ENCODE peak calls at places on chromosomes 4 and X, in eight cellular contexts. One of them, this sample, is unnamed.
A peak's percentile ranks its signal among the peaks of the same experiment; 100 is the strongest.

GRCh38 chrX:31663172-31663571 is 591.3 kb upstream of the FTHL17 start:
- ATAC-seq in Right ventricle myocardium superior: no peak
- ATAC-seq in aorta: no peak
- ATAC-seq in CD4-positive, alpha-beta T cell: no peak
- ATAC-seq in CD8-positive, alpha-beta T cell: no peak
- ATAC-seq in stimulated activated naive CD8-positive, alpha-beta T cell treated with anti-CD3 and anti-CD28 coated beads, Interleukin-15, Interleukin-2, amounts not matched to agents 100 U/mL and 50 U/mL, for 24 hours: no peak
- ATAC-seq in sciatic nerve: no peak
- ATAC-seq in A549: no peak
- ATAC-seq in this sample: no peak

GRCh38 chr4:111982089-111982488 is 163.2 kb upstream of the FAM241A start:
- ATAC-seq in Right ventricle myocardium superior: no peak
- ATAC-seq in aorta: no peak
- ATAC-seq in CD4-positive, alpha-beta T cell: no peak
- ATAC-seq in CD8-positive, alpha-beta T cell: no peak
- ATAC-seq in stimulated activated naive CD8-positive, alpha-beta T cell treated with anti-CD3 and anti-CD28 coated beads, Interleukin-15, Interleukin-2, amounts not matched to agents 100 U/mL and 50 U/mL, for 24 hours: no peak
- ATAC-seq in sciatic nerve: no peak
- ATAC-seq in A549: no peak
- ATAC-seq in this sample: no peak

GRCh38 chr4:99202536-99202935 is 16.5 kb downstream of the ADH6 start:
- ATAC-seq in Right ventricle myocardium superior: peak; percentile 86
- ATAC-seq in aorta: peak; percentile 81
- ATAC-seq in CD4-positive, alpha-beta T cell: no peak
- ATAC-seq in CD8-positive, alpha-beta T cell: no peak
- ATAC-seq in stimulated activated naive CD8-positive, alpha-beta T cell treated with anti-CD3 and anti-CD28 coated beads, Interleukin-15, Interleukin-2, amounts not matched to agents 100 U/mL and 50 U/mL, for 24 hours: no peak
- ATAC-seq in sciatic nerve: peak; percentile 93
- ATAC-seq in A549: no peak
- ATAC-seq in this sample: peak; percentile 88

GRCh38 chr4:80077639-80078038 is 4.6 kb upstream of the ANTXR2 start:
- ATAC-seq in Right ventricle myocardium superior: no peak
- ATAC-seq in aorta: no peak
- ATAC-seq in CD4-positive, alpha-beta T cell: peak; percentile 11
- ATAC-seq in CD8-positive, alpha-beta T cell: peak; percentile 13
- ATAC-seq in stimulated activated naive CD8-positive, alpha-beta T cell treated with anti-CD3 and anti-CD28 coated beads, Interleukin-15, Interleukin-2, amounts not matched to agents 100 U/mL and 50 U/mL, for 24 hours: peak; percentile 62
- ATAC-seq in sciatic nerve: no peak
- ATAC-seq in A549: no peak
- ATAC-seq in this sample: no peak

GRCh38 chr4:152010680-152011079 is 249.9 kb upstream of the GATB start:
- ATAC-seq in Right ventricle myocardium superior: no peak
- ATAC-seq in aorta: no peak
- ATAC-seq in CD4-positive, alpha-beta T cell: peak; percentile 93
- ATAC-seq in CD8-positive, alpha-beta T cell: peak; percentile 79
- ATAC-seq in stimulated activated naive CD8-positive, alpha-beta T cell treated with anti-CD3 and anti-CD28 coated beads, Interleukin-15, Interleukin-2, amounts not matched to agents 100 U/mL and 50 U/mL, for 24 hours: no peak
- ATAC-seq in sciatic nerve: no peak
- ATAC-seq in A549: no peak
- ATAC-seq in this sample: no peak

GRCh38 chr4:26207631-26208030 is 113.2 kb upstream of the RBPJ start:
- ATAC-seq in Right ventricle myocardium superior: no peak
- ATAC-seq in aorta: no peak
- ATAC-seq in CD4-positive, alpha-beta T cell: no peak
- ATAC-seq in CD8-positive, alpha-beta T cell: no peak
- ATAC-seq in stimulated activated naive CD8-positive, alpha-beta T cell treated with anti-CD3 and anti-CD28 coated beads, Interleukin-15, Interleukin-2, amounts not matched to agents 100 U/mL and 50 U/mL, for 24 hours: no peak
- ATAC-seq in sciatic nerve: no peak
- ATAC-seq in A549: no peak
- ATAC-seq in this sample: no peak

GRCh38 chr4:143250617-143251016 is 65.9 kb downstream of the USP38 start:
- ATAC-seq in Right ventricle myocardium superior: no peak
- ATAC-seq in aorta: no peak
- ATAC-seq in CD4-positive, alpha-beta T cell: no peak
- ATAC-seq in CD8-positive, alpha-beta T cell: no peak
- ATAC-seq in stimulated activated naive CD8-positive, alpha-beta T cell treated with anti-CD3 and anti-CD28 coated beads, Interleukin-15, Interleukin-2, amounts not matched to agents 100 U/mL and 50 U/mL, for 24 hours: no peak
- ATAC-seq in sciatic nerve: no peak
- ATAC-seq in A549: no peak
- ATAC-seq in this sample: no peak

GRCh38 chr4:4837921-4838601 is 21.4 kb upstream of the MSX1 start:
- ATAC-seq in Right ventricle myocardium superior: no peak
- ATAC-seq in aorta: no peak
- ATAC-seq in CD4-positive, alpha-beta T cell: no peak
- ATAC-seq in CD8-positive, alpha-beta T cell: no peak
- ATAC-seq in stimulated activated naive CD8-positive, alpha-beta T cell treated with anti-CD3 and anti-CD28 coated beads, Interleukin-15, Interleukin-2, amounts not matched to agents 100 U/mL and 50 U/mL, for 24 hours: no peak
- ATAC-seq in sciatic nerve: no peak
- ATAC-seq in A549: no peak
- ATAC-seq in this sample: no peak

GRCh38 chr4:143626134-143626859 is 74.2 kb downstream of the FREM3 start:
- ATAC-seq in Right ventricle myocardium superior: peak; percentile 99
- ATAC-seq in aorta: peak; percentile 92
- ATAC-seq in CD4-positive, alpha-beta T cell: no peak
- ATAC-seq in CD8-positive, alpha-beta T cell: no peak
- ATAC-seq in stimulated activated naive CD8-positive, alpha-beta T cell treated with anti-CD3 and anti-CD28 coated beads, Interleukin-15, Interleukin-2, amounts not matched to agents 100 U/mL and 50 U/mL, for 24 hours: no peak
- ATAC-seq in sciatic nerve: peak; percentile 99
- ATAC-seq in A549: no peak
- ATAC-seq in this sample: peak; percentile 93

GRCh38 chr4:87060957-87061356 is 126.1 kb downstream of the AFF1 start:
- ATAC-seq in Right ventricle myocardium superior: peak; percentile 7
- ATAC-seq in aorta: no peak
- ATAC-seq in CD4-positive, alpha-beta T cell: peak; percentile 57
- ATAC-seq in CD8-positive, alpha-beta T cell: no peak
- ATAC-seq in stimulated activated naive CD8-positive, alpha-beta T cell treated with anti-CD3 and anti-CD28 coated beads, Interleukin-15, Interleukin-2, amounts not matched to agents 100 U/mL and 50 U/mL, for 24 hours: peak; percentile 47
- ATAC-seq in sciatic nerve: no peak
- ATAC-seq in A549: no peak
- ATAC-seq in this sample: no peak

GRCh38 chr4:178745203-178745602 is 1303.0 kb upstream of the AGA start:
- ATAC-seq in Right ventricle myocardium superior: no peak
- ATAC-seq in aorta: no peak
- ATAC-seq in CD4-positive, alpha-beta T cell: no peak
- ATAC-seq in CD8-positive, alpha-beta T cell: no peak
- ATAC-seq in stimulated activated naive CD8-positive, alpha-beta T cell treated with anti-CD3 and anti-CD28 coated beads, Interleukin-15, Interleukin-2, amounts not matched to agents 100 U/mL and 50 U/mL, for 24 hours: no peak
- ATAC-seq in sciatic nerve: no peak
- ATAC-seq in A549: no peak
- ATAC-seq in this sample: no peak

GRCh38 chr4:146340798-146341197 is 126.5 kb downstream of the REELD1 start:
- ATAC-seq in Right ventricle myocardium superior: no peak
- ATAC-seq in aorta: no peak
- ATAC-seq in CD4-positive, alpha-beta T cell: no peak
- ATAC-seq in CD8-positive, alpha-beta T cell: no peak
- ATAC-seq in stimulated activated naive CD8-positive, alpha-beta T cell treated with anti-CD3 and anti-CD28 coated beads, Interleukin-15, Interleukin-2, amounts not matched to agents 100 U/mL and 50 U/mL, for 24 hours: no peak
- ATAC-seq in sciatic nerve: no peak
- ATAC-seq in A549: peak; percentile 43
- ATAC-seq in this sample: no peak

GRCh38 chrX:52556741-52557140 is 39.9 kb upstream of the XAGE1B start:
- ATAC-seq in Right ventricle myocardium superior: no peak
- ATAC-seq in aorta: no peak
- ATAC-seq in CD4-positive, alpha-beta T cell: no peak
- ATAC-seq in CD8-positive, alpha-beta T cell: no peak
- ATAC-seq in stimulated activated naive CD8-positive, alpha-beta T cell treated with anti-CD3 and anti-CD28 coated beads, Interleukin-15, Interleukin-2, amounts not matched to agents 100 U/mL and 50 U/mL, for 24 hours: peak; percentile 71
- ATAC-seq in sciatic nerve: no peak
- ATAC-seq in A549: no peak
- ATAC-seq in this sample: no peak

GRCh38 chrX:72131317-72132294 is at the start of gene RTL5:
- ATAC-seq in Right ventricle myocardium superior: peak; percentile 96
- ATAC-seq in aorta: peak; percentile 92
- ATAC-seq in CD4-positive, alpha-beta T cell: peak; percentile 72
- ATAC-seq in CD8-positive, alpha-beta T cell: peak; percentile 70
- ATAC-seq in stimulated activated naive CD8-positive, alpha-beta T cell treated with anti-CD3 and anti-CD28 coated beads, Interleukin-15, Interleukin-2, amounts not matched to agents 100 U/mL and 50 U/mL, for 24 hours: peak; percentile 80
- ATAC-seq in sciatic nerve: peak; percentile 92
- ATAC-seq in A549: peak; percentile 94
- ATAC-seq in this sample: peak; percentile 94

GRCh38 chr4:136741468-136741867 is 790.8 kb downstream of the PCDH18 start:
- ATAC-seq in Right ventricle myocardium superior: no peak
- ATAC-seq in aorta: no peak
- ATAC-seq in CD4-positive, alpha-beta T cell: no peak
- ATAC-seq in CD8-positive, alpha-beta T cell: no peak
- ATAC-seq in stimulated activated naive CD8-positive, alpha-beta T cell treated with anti-CD3 and anti-CD28 coated beads, Interleukin-15, Interleukin-2, amounts not matched to agents 100 U/mL and 50 U/mL, for 24 hours: no peak
- ATAC-seq in sciatic nerve: no peak
- ATAC-seq in A549: no peak
- ATAC-seq in this sample: no peak

GRCh38 chr4:153713840-153714239 is 29.8 kb downstream of the TLR2 start:
- ATAC-seq in Right ventricle myocardium superior: no peak
- ATAC-seq in aorta: no peak
- ATAC-seq in CD4-positive, alpha-beta T cell: no peak
- ATAC-seq in CD8-positive, alpha-beta T cell: no peak
- ATAC-seq in stimulated activated naive CD8-positive, alpha-beta T cell treated with anti-CD3 and anti-CD28 coated beads, Interleukin-15, Interleukin-2, amounts not matched to agents 100 U/mL and 50 U/mL, for 24 hours: peak; percentile 40
- ATAC-seq in sciatic nerve: no peak
- ATAC-seq in A549: no peak
- ATAC-seq in this sample: no peak

GRCh38 chr4:30828290-30828926 is 108.2 kb downstream of the PCDH7 start:
- ATAC-seq in Right ventricle myocardium superior: no peak
- ATAC-seq in aorta: no peak
- ATAC-seq in CD4-positive, alpha-beta T cell: no peak
- ATAC-seq in CD8-positive, alpha-beta T cell: no peak
- ATAC-seq in stimulated activated naive CD8-positive, alpha-beta T cell treated with anti-CD3 and anti-CD28 coated beads, Interleukin-15, Interleukin-2, amounts not matched to agents 100 U/mL and 50 U/mL, for 24 hours: no peak
- ATAC-seq in sciatic nerve: no peak
- ATAC-seq in A549: no peak
- ATAC-seq in this sample: no peak